ENCODE peak calls at places on chromosomes 16 and 17, in seven cellular contexts. One of them, this sample, is unnamed.

GRCh38 chr16:80569440-80570105 is 28.8 kb downstream of the DYNLRB2 start:
- DNase-seq in PC-9: no peak
- DNase-seq in A549: peak; percentile 8
- DNase-seq in fibroblast of lung: peak; percentile 93
- DNase-seq in neural progenitor cell: no peak
- DNase-seq in HCT116: no peak
- DNase-seq in PC-3: peak; percentile 82
- DNase-seq in this sample: no peak

GRCh38 chr17:511001-511690 is 158.5 kb upstream of the RPH3AL start:
- DNase-seq in PC-9: no peak
- DNase-seq in A549: no peak
- DNase-seq in fibroblast of lung: peak; percentile 83
- DNase-seq in neural progenitor cell: no peak
- DNase-seq in HCT116: no peak
- DNase-seq in PC-3: no peak
- DNase-seq in this sample: no peak

GRCh38 chr17:45428050-45428953 is 4.4 kb downstream of the ARHGAP27 start:
- DNase-seq in PC-9: peak; percentile 63
- DNase-seq in A549: peak; percentile 83
- DNase-seq in fibroblast of lung: peak; percentile 44
- DNase-seq in neural progenitor cell: peak; percentile 87
- DNase-seq in HCT116: peak; percentile 57
- DNase-seq in PC-3: peak; percentile 87
- DNase-seq in this sample: peak; percentile 75

GRCh38 chr16:14097182-14097951 is 26.2 kb downstream of the MRTFB start:
- DNase-seq in PC-9: peak; percentile 97
- DNase-seq in A549: no peak
- DNase-seq in fibroblast of lung: no peak
- DNase-seq in neural progenitor cell: peak; percentile 34
- DNase-seq in HCT116: peak; percentile 76
- DNase-seq in PC-3: peak; percentile 93
- DNase-seq in this sample: no peak

GRCh38 chr17:2853111-2853721 is 57.0 kb downstream of the RAP1GAP2 start:
- DNase-seq in PC-9: no peak
- DNase-seq in A549: peak; percentile 63
- DNase-seq in fibroblast of lung: peak; percentile 54
- DNase-seq in neural progenitor cell: peak; percentile 72
- DNase-seq in HCT116: no peak
- DNase-seq in PC-3: peak; percentile 45
- DNase-seq in this sample: no peak

GRCh38 chr16:2860826-2861567 is 3.0 kb upstream of the PRSS22 start:
- DNase-seq in PC-9: no peak
- DNase-seq in A549: no peak
- DNase-seq in fibroblast of lung: no peak
- DNase-seq in neural progenitor cell: peak; percentile 54
- DNase-seq in HCT116: no peak
- DNase-seq in PC-3: peak; percentile 80
- DNase-seq in this sample: no peak

GRCh38 chr17:33523577-33523981 is 230.5 kb upstream of the ASIC2 start:
- DNase-seq in PC-9: no peak
- DNase-seq in A549: no peak
- DNase-seq in fibroblast of lung: no peak
- DNase-seq in neural progenitor cell: no peak
- DNase-seq in HCT116: no peak
- DNase-seq in PC-3: no peak
- DNase-seq in this sample: no peak

GRCh38 chr17:82458885-82459424 is 414 bp downstream of the NARF start:
- DNase-seq in PC-9: no peak
- DNase-seq in A549: no peak
- DNase-seq in fibroblast of lung: peak; percentile 34
- DNase-seq in neural progenitor cell: peak; percentile 58
- DNase-seq in HCT116: no peak
- DNase-seq in PC-3: peak; percentile 6
- DNase-seq in this sample: peak; percentile 21

GRCh38 chr16:76539609-76540008 is 262.4 kb downstream of the CNTNAP4 start:
- DNase-seq in PC-9: no peak
- DNase-seq in A549: no peak
- DNase-seq in fibroblast of lung: no peak
- DNase-seq in neural progenitor cell: no peak
- DNase-seq in HCT116: no peak
- DNase-seq in PC-3: no peak
- DNase-seq in this sample: no peak

GRCh38 chr17:60899115-60899514 is 221.5 kb downstream of the BCAS3 start:
- DNase-seq in PC-9: no peak
- DNase-seq in A549: no peak
- DNase-seq in fibroblast of lung: no peak
- DNase-seq in neural progenitor cell: no peak
- DNase-seq in HCT116: no peak
- DNase-seq in PC-3: no peak
- DNase-seq in this sample: no peak

GRCh38 chr17:17491546-17491988 is 4.6 kb downstream of the RASD1 start:
- DNase-seq in PC-9: no peak
- DNase-seq in A549: no peak
- DNase-seq in fibroblast of lung: no peak
- DNase-seq in neural progenitor cell: no peak
- DNase-seq in HCT116: no peak
- DNase-seq in PC-3: no peak
- DNase-seq in this sample: no peak

GRCh38 chr16:89335803-89336485 is 118.4 kb downstream of the ZNF778 start:
- DNase-seq in PC-9: no peak
- DNase-seq in A549: no peak
- DNase-seq in fibroblast of lung: no peak
- DNase-seq in neural progenitor cell: no peak
- DNase-seq in HCT116: no peak
- DNase-seq in PC-3: no peak
- DNase-seq in this sample: peak; percentile 70

GRCh38 chr16:11101695-11102522 is 154.1 kb downstream of the SOCS1 start:
- DNase-seq in PC-9: no peak
- DNase-seq in A549: no peak
- DNase-seq in fibroblast of lung: peak; percentile 80
- DNase-seq in neural progenitor cell: no peak
- DNase-seq in HCT116: no peak
- DNase-seq in PC-3: no peak
- DNase-seq in this sample: no peak

GRCh38 chr17:10357768-10358167 is 15.0 kb downstream of the MYH13 start:
- DNase-seq in PC-9: no peak
- DNase-seq in A549: peak; percentile 31
- DNase-seq in fibroblast of lung: no peak
- DNase-seq in neural progenitor cell: peak; percentile 52
- DNase-seq in HCT116: no peak
- DNase-seq in PC-3: peak; percentile 4
- DNase-seq in this sample: peak; percentile 10

GRCh38 chr16:88403794-88404581 is 21.2 kb downstream of the ZNF469 start:
- DNase-seq in PC-9: no peak
- DNase-seq in A549: no peak
- DNase-seq in fibroblast of lung: peak; percentile 36
- DNase-seq in neural progenitor cell: peak; percentile 38
- DNase-seq in HCT116: no peak
- DNase-seq in PC-3: peak; percentile 21
- DNase-seq in this sample: no peak

GRCh38 chr16:17434006-17434405 is 36.8 kb downstream of the XYLT1 start:
- DNase-seq in PC-9: no peak
- DNase-seq in A549: no peak
- DNase-seq in fibroblast of lung: no peak
- DNase-seq in neural progenitor cell: no peak
- DNase-seq in HCT116: no peak
- DNase-seq in PC-3: no peak
- DNase-seq in this sample: no peak

GRCh38 chr17:80352991-80353665 is 61.8 kb upstream of the ENDOV start:
- DNase-seq in PC-9: no peak
- DNase-seq in A549: no peak
- DNase-seq in fibroblast of lung: no peak
- DNase-seq in neural progenitor cell: no peak
- DNase-seq in HCT116: no peak
- DNase-seq in PC-3: no peak
- DNase-seq in this sample: no peak

DNA sequence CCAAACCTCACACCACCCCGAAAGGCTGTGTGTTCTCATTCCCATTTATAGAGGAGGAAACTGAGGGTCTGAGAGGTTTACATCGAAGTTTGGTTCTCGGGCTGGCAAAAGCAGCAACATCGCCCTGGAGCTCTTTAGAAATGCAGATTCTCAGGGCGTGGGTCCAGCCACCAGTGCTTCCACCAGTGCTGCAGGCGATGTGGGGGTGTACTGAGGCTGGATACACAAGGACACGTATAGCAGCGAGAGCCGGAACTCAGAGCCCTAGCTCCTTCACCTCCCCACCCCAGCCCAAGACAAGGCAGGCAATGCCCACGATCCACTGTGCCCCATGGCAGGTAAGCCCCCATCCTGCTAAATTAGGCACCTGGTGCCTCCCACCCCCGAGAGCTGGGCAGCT is 5.9 kb downstream of the GPRC5B start:
- DNase-seq in PC-9: no peak
- DNase-seq in A549: no peak
- DNase-seq in fibroblast of lung: no peak
- DNase-seq in neural progenitor cell: no peak
- DNase-seq in HCT116: no peak
- DNase-seq in PC-3: no peak
- DNase-seq in this sample: no peak
- H3K4me1 ChIP-seq in PC-9: no peaks in the 10 kb centered on the region
- H3K4me1 ChIP-seq in A549: peaks cover 6% of the 10 kb centered on the region
- H3K4me1 ChIP-seq in fibroblast of lung: no peaks in the 10 kb centered on the region
- H3K4me1 ChIP-seq in neural progenitor cell: peaks cover 43% of the 10 kb centered on the region
- H3K4me1 ChIP-seq in HCT116: no peaks in the 10 kb centered on the region
- H3K4me1 ChIP-seq in PC-3: peaks cover 4% of the 10 kb centered on the region
- H3K4me1 ChIP-seq in this sample: no peaks in the 10 kb centered on the region

GRCh38 chr16:50634947-50635346 is 46.2 kb downstream of the SNX20 start:
- DNase-seq in PC-9: no peak
- DNase-seq in A549: no peak
- DNase-seq in fibroblast of lung: no peak
- DNase-seq in neural progenitor cell: no peak
- DNase-seq in HCT116: no peak
- DNase-seq in PC-3: no peak
- DNase-seq in this sample: no peak

GRCh38 chr16:50635505-50636392 is 45.4 kb downstream of the SNX20 start:
- DNase-seq in PC-9: no peak
- DNase-seq in A549: peak; percentile 20
- DNase-seq in fibroblast of lung: no peak
- DNase-seq in neural progenitor cell: no peak
- DNase-seq in HCT116: peak; percentile 8
- DNase-seq in PC-3: no peak
- DNase-seq in this sample: no peak

GRCh38 chr16:50637716-50638602 is 43.2 kb downstream of the SNX20 start:
- DNase-seq in PC-9: no peak
- DNase-seq in A549: no peak
- DNase-seq in fibroblast of lung: no peak
- DNase-seq in neural progenitor cell: no peak
- DNase-seq in HCT116: no peak
- DNase-seq in PC-3: no peak
- DNase-seq in this sample: no peak

GRCh38 chr16:50638816-50639670 is 42.1 kb downstream of the SNX20 start:
- DNase-seq in PC-9: no peak
- DNase-seq in A549: no peak
- DNase-seq in fibroblast of lung: no peak
- DNase-seq in neural progenitor cell: no peak
- DNase-seq in HCT116: no peak
- DNase-seq in PC-3: no peak
- DNase-seq in this sample: no peak

DNA sequence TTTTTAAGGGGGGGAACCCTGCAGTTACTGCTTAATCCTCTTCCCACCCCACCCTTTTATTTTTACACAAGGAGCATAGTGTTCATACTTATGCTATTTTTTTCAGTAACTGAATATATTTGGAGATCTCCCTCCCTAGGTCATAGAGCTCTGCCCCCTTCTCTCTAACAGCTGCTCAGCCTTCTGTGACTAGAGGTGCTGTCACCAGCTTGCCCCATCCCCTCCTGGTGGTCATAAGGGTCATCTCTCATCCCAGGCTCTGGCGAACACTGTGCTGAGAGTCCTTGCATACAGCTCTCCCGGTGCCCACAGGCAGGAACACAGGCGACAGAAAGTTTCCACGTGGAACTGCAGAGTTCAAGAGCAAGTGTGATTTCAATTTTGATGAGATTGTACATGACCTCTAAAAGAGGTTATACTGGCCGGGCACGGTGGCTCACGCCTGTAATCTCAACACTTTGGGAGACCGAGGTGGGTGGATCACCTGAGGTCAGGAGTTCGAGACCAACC is 44.2 kb downstream of the SNX20 start:
- DNase-seq in PC-9: no peak
- DNase-seq in A549: no peak
- DNase-seq in fibroblast of lung: no peak
- DNase-seq in neural progenitor cell: no peak
- DNase-seq in HCT116: no peak
- DNase-seq in PC-3: no peak
- DNase-seq in this sample: no peak
- H3K4me2 ChIP-seq in PC-9: no peak overlapping the region
- H3K4me2 ChIP-seq in A549: no peak overlapping the region
- H3K4me2 ChIP-seq in fibroblast of lung: no peak overlapping the region
- H3K4me2 ChIP-seq in neural progenitor cell: no peak overlapping the region
- H3K4me2 ChIP-seq in HCT116: no peak overlapping the region
- H3K4me2 ChIP-seq in PC-3: no peak overlapping the region
- H3K4me2 ChIP-seq in this sample: no peak overlapping the region

DNA sequence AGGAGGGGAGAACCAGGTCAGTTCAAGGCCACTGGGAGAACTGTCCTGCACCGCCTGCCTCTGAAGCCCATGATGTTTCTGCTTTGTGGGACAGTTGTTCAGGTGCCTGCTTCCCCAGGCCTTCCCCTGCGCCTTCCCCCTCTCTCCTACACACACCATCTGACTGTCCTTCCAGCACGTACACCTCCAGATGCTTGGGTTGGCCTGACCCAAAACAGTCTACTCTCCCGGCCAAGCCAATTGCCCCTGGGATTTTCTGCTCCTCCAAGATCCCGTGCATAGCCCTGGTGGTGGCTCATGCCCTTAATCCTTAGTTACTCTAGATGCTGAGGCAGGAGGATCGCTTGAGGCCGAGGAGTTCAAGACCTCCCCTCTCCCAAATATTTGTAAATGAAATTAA is 684 bp upstream of the RSAD1 start:
- DNase-seq in PC-9: no peak
- DNase-seq in A549: no peak
- DNase-seq in fibroblast of lung: no peak
- DNase-seq in neural progenitor cell: no peak
- DNase-seq in HCT116: no peak
- DNase-seq in PC-3: no peak
- DNase-seq in this sample: no peak
- H3K27ac ChIP-seq in PC-9: peak overlapping the region; percentile 54
- H3K27ac ChIP-seq in A549: peak overlapping the region; percentile 79
- H3K27ac ChIP-seq in fibroblast of lung: no peak overlapping the region
- H3K27ac ChIP-seq in neural progenitor cell: no peak overlapping the region
- H3K27ac ChIP-seq in HCT116: peak overlapping the region; percentile 77
- H3K27ac ChIP-seq in PC-3: peak overlapping the region; percentile 38
- H3K27ac ChIP-seq in this sample: no peak overlapping the region

DNA sequence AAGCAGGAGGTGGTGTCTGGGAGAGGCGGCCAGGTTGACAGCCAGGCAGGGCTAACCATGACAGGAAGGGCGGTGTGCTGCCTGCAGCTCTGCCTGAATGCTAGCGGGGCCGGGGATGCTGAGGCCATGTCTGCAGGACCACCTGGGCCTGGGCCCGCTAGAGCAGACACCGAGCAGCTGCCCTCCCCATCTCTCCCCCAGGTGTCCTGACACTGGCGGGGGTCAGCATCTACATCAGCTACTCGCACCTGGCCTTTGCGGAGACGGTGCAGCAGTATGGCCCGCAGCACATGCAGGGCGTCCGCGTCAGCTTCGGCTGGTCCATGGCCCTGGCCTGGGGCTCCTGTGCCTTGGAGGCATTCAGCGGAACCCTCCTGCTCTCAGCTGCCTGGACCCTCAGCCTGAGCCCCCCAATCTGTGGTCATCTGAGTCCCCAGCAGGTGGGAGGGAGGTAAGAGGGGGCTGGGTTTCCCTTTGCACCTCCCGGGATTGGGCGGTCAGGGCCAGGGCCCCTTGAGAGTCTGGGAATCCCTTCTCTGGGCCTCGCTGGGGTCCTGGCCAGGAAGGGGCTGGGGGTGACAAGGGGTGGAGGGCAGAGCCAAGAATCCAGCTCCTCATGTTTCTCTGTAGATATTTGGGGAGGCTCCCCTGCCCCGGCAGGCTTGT is 7.5 kb downstream of the TMEM235 start:
- DNase-seq in PC-9: no peak
- DNase-seq in A549: no peak
- DNase-seq in fibroblast of lung: no peak
- DNase-seq in neural progenitor cell: no peak
- DNase-seq in HCT116: no peak
- DNase-seq in PC-3: no peak
- DNase-seq in this sample: no peak
- H3K4me1 ChIP-seq in PC-9: no peaks in the 10 kb centered on the region
- H3K4me1 ChIP-seq in A549: no peaks in the 10 kb centered on the region
- H3K4me1 ChIP-seq in fibroblast of lung: no peaks in the 10 kb centered on the region
- H3K4me1 ChIP-seq in neural progenitor cell: no peaks in the 10 kb centered on the region
- H3K4me1 ChIP-seq in HCT116: no peaks in the 10 kb centered on the region
- H3K4me1 ChIP-seq in PC-3: peaks cover 13% of the 10 kb centered on the region
- H3K4me1 ChIP-seq in this sample: peaks cover 5% of the 10 kb centered on the region